ENCODE peak calls at places on chromosomes 7 and 10, in six cellular contexts. Y is suprapubic skin, V is stomach, R is lower lobe of right lung, O is thoracic aorta, Z is endodermal cell. H is an unnamed sample.
A peak's percentile ranks its signal among the peaks of the same experiment; 100 is the strongest.

GRCh38 chr10:4522296-4523000 is 303.6 kb upstream of the AKR1E2 start:
- DNase-seq in Y (no peak), V (no peak), R (no peak), O (no peak), Z (no peak), H (no peak)

GRCh38 chr10:9010093-9010492 is 955.6 kb downstream of the GATA3 start:
- DNase-seq in Y (no peak), V (no peak), R (no peak), O (no peak), Z (peak; percentile 56), H (no peak)

GRCh38 chr7:75993689-75994387 is 557 bp downstream of the TMEM120A start:
- DNase-seq in Y (peak; percentile 86), V (peak; percentile 53), R (peak; percentile 65), O (peak; percentile 53), Z (peak; percentile 92), H (no peak)

GRCh38 chr7:46515844-46516590 is 594.9 kb upstream of the IGFBP3 start:
- DNase-seq in Y (no peak), V (no peak), R (no peak), O (no peak), Z (no peak), H (no peak)

GRCh38 chr7:108407674-108408073 is 48.6 kb downstream of the NRCAM start:
- DNase-seq in Y (no peak), V (no peak), R (no peak), O (no peak), Z (no peak), H (no peak)

GRCh38 chr7:104982773-104983619 is 31.0 kb upstream of the KMT2E start:
- DNase-seq in Y (no peak), V (no peak), R (no peak), O (no peak), Z (no peak), H (no peak)

GRCh38 chr10:8069627-8070026 is 15.1 kb downstream of the GATA3 start:
- DNase-seq in Y (peak; percentile 31), V (no peak), R (no peak), O (no peak), Z (no peak), H (no peak)

GRCh38 chr10:11782793-11783557 is 40.2 kb upstream of the PROSER2 start:
- DNase-seq in Y (no peak), V (no peak), R (no peak), O (no peak), Z (peak; percentile 49), H (no peak)

GRCh38 chr10:133224861-133225366 is 5.1 kb upstream of the UTF1 start:
- DNase-seq in Y (no peak), V (no peak), R (no peak), O (no peak), Z (no peak), H (no peak)

GRCh38 chr10:132607491-132607890 is 69.9 kb downstream of the INPP5A start:
- DNase-seq in Y (no peak), V (no peak), R (no peak), O (no peak), Z (no peak), H (no peak)

GRCh38 chr7:13293264-13294002 is 606.0 kb downstream of the ARL4A start:
- DNase-seq in Y (no peak), V (no peak), R (no peak), O (no peak), Z (no peak), H (no peak)

DNA sequence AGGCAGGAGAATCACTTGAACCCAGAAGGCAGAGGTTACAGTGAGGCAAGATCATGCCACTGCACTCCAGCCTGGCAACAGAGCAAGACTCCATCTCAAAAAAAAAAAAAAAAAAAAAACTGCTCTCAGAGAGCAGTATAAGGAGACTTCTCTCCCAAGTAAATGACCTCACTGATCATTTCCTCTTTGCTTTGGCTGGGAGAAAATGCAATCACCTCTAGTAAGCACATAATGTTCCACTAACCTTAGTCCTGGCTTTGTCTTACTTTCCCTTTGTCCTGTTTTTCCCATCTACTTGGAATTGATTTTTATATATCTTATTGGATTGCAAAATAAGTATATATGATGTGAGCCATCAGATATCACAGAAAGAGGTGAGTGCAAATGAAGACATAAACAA is 2.5 kb downstream of the SLC25A13 start:
- DNase-seq in Y (no peak), V (no peak), R (no peak), O (no peak), Z (no peak), H (no peak)
- H3K4me3 ChIP-seq in Y (no peak overlapping the region), V (no peak overlapping the region), R (no peak overlapping the region), O (no peak overlapping the region), Z (peak overlapping the region; percentile 86), H (no peak overlapping the region)

DNA sequence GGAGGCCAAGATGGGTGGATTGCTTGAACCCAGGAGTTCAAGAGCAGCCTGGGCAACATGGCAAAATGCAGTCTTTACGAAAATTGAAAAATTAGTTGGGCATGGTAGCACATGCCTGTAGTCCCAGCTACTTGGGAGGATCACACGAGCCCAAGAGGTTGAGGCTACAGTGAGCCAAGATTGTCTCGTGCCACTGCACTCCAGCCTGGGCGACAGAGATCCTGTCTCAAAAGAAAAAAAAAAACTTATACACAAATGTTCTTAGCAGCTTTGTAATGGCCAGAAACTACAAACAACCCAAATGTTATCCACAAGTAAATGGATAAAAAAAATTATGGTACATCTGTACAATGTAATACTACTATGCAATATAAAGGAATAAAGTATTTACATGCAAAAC is 12.6 kb downstream of the NT5C2 start:
- DNase-seq in Y (no peak), V (no peak), R (no peak), O (no peak), Z (no peak), H (no peak)
- H3K4me1 ChIP-seq in Y (peaks cover 40% of the 10 kb centered on the region), V (peaks cover 59% of the 10 kb centered on the region), R (peaks cover 51% of the 10 kb centered on the region), O (peaks cover 49% of the 10 kb centered on the region), Z (no peaks in the 10 kb centered on the region), H (peaks cover 46% of the 10 kb centered on the region)

DNA sequence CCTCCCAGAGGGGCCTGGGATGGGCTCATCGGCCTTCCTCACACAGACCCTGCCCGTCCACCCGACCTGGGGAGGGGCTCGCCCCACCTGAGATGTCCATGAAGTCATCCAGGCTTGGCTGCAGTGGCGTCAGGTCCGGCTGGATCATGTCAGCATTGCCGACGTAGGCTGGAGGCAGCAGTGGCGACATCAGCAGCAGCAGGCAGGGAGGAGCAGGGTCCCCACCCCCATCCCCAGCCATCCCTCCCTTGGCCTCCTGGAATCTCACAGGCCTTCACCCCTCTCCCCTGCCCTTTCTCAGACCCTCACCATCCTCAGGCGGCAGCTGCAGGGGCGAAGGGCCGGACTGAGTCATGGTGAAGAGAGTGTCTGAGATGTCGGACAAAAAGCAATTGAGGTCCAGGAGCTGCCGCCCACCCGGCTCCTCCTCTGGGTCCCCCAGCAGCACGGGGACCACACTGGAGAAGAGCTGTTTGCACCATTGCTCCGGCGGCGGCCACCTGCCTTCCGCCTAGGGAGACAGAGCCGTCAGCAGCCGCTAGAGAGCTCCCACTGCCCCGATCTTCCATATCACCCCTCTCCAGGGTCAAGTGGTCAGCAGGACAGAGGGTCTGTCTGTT is 18.6 kb downstream of the MLXIPL start:
- DNase-seq in Y (no peak), V (no peak), R (no peak), O (no peak), Z (no peak), H (no peak)
- H3K27me3 ChIP-seq in Y (peaks cover 21% of the 10 kb centered on the region), V (peaks cover 39% of the 10 kb centered on the region), R (peaks cover 31% of the 10 kb centered on the region), O (no peaks in the 10 kb centered on the region), Z (no peaks in the 10 kb centered on the region), H (no peaks in the 10 kb centered on the region)

GRCh38 chr10:71850021-71850744 is 868 bp downstream of the PSAP start:
- DNase-seq in Y (no peak), V (no peak), R (no peak), O (no peak), Z (no peak), H (no peak)

GRCh38 chr10:71849461-71849908 is 1.6 kb downstream of the PSAP start:
- DNase-seq in Y (no peak), V (no peak), R (no peak), O (no peak), Z (no peak), H (no peak)

GRCh38 chr10:71846816-71847215 is 4.2 kb downstream of the PSAP start:
- DNase-seq in Y (peak; percentile 50), V (no peak), R (peak; percentile 53), O (no peak), Z (no peak), H (no peak)

GRCh38 chr10:71847418-71847817 is 3.6 kb downstream of the PSAP start:
- DNase-seq in Y (no peak), V (no peak), R (no peak), O (no peak), Z (no peak), H (no peak)

GRCh38 chr10:71848325-71849277 is 2.5 kb downstream of the PSAP start:
- DNase-seq in Y (peak; percentile 13), V (no peak), R (no peak), O (no peak), Z (no peak), H (no peak)
- H3K4me3 ChIP-seq in Y (peak overlapping the region; percentile 100), V (peak overlapping the region; percentile 76), R (peak overlapping the region; percentile 99), O (peak overlapping the region; percentile 99), Z (peak overlapping the region; percentile 99), H (peak overlapping the region; percentile 90)

DNA sequence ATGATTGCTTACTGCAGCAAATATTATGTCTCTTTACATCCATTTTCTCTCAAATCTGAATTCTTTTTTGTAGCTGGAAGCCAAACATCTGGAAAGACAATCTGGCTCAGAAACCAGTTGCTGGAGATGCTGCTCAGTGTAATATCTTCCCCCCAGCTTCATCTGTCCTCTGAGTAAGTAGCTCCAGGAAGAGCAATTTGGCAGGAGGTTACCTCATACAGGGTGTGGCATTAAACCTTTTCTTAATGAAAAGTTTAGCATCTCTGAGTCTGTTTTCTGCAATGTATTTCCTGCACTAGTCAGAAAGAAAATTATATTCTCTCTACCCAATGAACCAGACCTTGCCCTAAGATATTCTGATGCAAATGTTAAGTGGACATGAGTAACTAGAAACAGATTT is 123.1 kb downstream of the WDFY4 start:
- DNase-seq in Y (no peak), V (no peak), R (no peak), O (no peak), Z (no peak), H (no peak)
- H3K4me1 ChIP-seq in Y (peaks cover 16% of the 10 kb centered on the region), V (peaks cover 12% of the 10 kb centered on the region), R (peaks cover 25% of the 10 kb centered on the region), O (no peaks in the 10 kb centered on the region), Z (no peaks in the 10 kb centered on the region), H (peaks cover 19% of the 10 kb centered on the region)

GRCh38 chr7:128160296-128160695 is 80.8 kb upstream of the LEP start:
- DNase-seq in Y (no peak), V (no peak), R (no peak), O (no peak), Z (no peak), H (no peak)
- H3K27me3 ChIP-seq in Y (peaks cover 49% of the 10 kb centered on the region), V (peaks cover 8% of the 10 kb centered on the region), R (peaks cover 33% of the 10 kb centered on the region), O (no peaks in the 10 kb centered on the region), Z (peaks cover 71% of the 10 kb centered on the region), H (peaks cover 86% of the 10 kb centered on the region)